ENCODE peak calls at places on chromosomes 6 and 20, in six cellular contexts. N is HS-27A, D is hypothalamus, Y is psoas muscle, R is mammary epithelial cell, C is HT1080. X is an unnamed sample.

GRCh38 chr6:11710221-11710836 is 68.3 kb downstream of the ADTRP start:
- DNase-seq in D (no peak), Y (no peak), N (no peak), C (no peak), R (no peak), X (no peak)

GRCh38 chr6:14711056-14711703 is 534.7 kb upstream of the JARID2 start:
- DNase-seq in Y (no peak), D (no peak), N (peak; percentile 67), C (peak; percentile 96), R (peak; percentile 78), X (peak; percentile 21)

GRCh38 chr6:152552616-152553209 is 84.4 kb downstream of the SYNE1 start:
- DNase-seq in D (peak; percentile 27), Y (peak; percentile 71), C (peak; percentile 61), R (peak; percentile 43), N (peak; percentile 34), X (peak; percentile 66)

GRCh38 chr6:26249959-26250805 is 114.8 kb upstream of the BTN3A2 start:
- DNase-seq in N (no peak), R (peak; percentile 84), C (no peak), D (no peak), Y (peak; percentile 57), X (peak; percentile 58)

GRCh38 chr6:116111552-116112528 is 11.2 kb downstream of the NT5DC1 start:
- DNase-seq in D (no peak), C (peak; percentile 12), R (peak; percentile 42), Y (no peak), N (no peak), X (no peak)

GRCh38 chr20:60057866-60058807 is 99.9 kb downstream of the CDH26 start:
- DNase-seq in Y (peak; percentile 86), D (peak; percentile 36), C (peak; percentile 24), N (no peak), R (no peak), X (peak; percentile 53)

GRCh38 chr20:10540636-10541493 is 105.8 kb downstream of the SLX4IP start:
- DNase-seq in Y (no peak), D (no peak), C (peak; percentile 88), R (peak; percentile 90), N (no peak), X (no peak)

GRCh38 chr6:99836471-99836870 is 157.6 kb downstream of the MCHR2 start:
- DNase-seq in R (peak; percentile 75), D (no peak), N (no peak), C (no peak), Y (no peak), X (no peak)

GRCh38 chr20:38186788-38187221 is 21.7 kb upstream of the TGM2 start:
- DNase-seq in N (peak; percentile 79), D (no peak), C (peak; percentile 95), Y (no peak), R (peak; percentile 80), X (no peak)

GRCh38 chr6:29631209-29631810 is 1.7 kb downstream of the GABBR1 start:
- DNase-seq in N (no peak), Y (no peak), D (no peak), R (no peak), C (peak; percentile 65), X (no peak)

GRCh38 chr6:137426007-137426689 is 68.0 kb downstream of the OLIG3 start:
- DNase-seq in Y (no peak), R (no peak), C (no peak), N (no peak), D (no peak), X (no peak)

GRCh38 chr6:24761193-24761835 is 13.4 kb upstream of the GMNN start:
- DNase-seq in N (no peak), Y (no peak), R (no peak), D (no peak), C (peak; percentile 29), X (no peak)

GRCh38 chr20:51121901-51122412 is 99.0 kb upstream of the KCNG1 start:
- DNase-seq in R (peak; percentile 62), N (no peak), C (no peak), Y (no peak), D (no peak), X (no peak)

GRCh38 chr6:12804967-12805645 is 88.5 kb downstream of the PHACTR1 start:
- DNase-seq in N (no peak), D (no peak), R (no peak), C (peak; percentile 78), Y (no peak), X (no peak)

GRCh38 chr20:35582131-35582530 is 33.5 kb upstream of the SPAG4 start:
- DNase-seq in N (no peak), D (no peak), C (no peak), R (no peak), Y (peak; percentile 5), X (no peak)

GRCh38 chr6:149217466-149217888 is 100.0 kb upstream of the TAB2 start:
- DNase-seq in R (no peak), N (no peak), C (peak; percentile 11), Y (no peak), D (no peak), X (no peak)

GRCh38 chr6:122122686-122123085 is 276.8 kb upstream of the HSF2 start:
- DNase-seq in D (no peak), C (no peak), R (no peak), Y (no peak), N (no peak), X (no peak)

GRCh38 chr6:76835695-76836094 is 627.6 kb downstream of the HTR1B start:
- DNase-seq in Y (no peak), N (no peak), R (no peak), C (no peak), D (no peak), X (no peak)

GRCh38 chr6:54958446-54958845 is 111.9 kb downstream of the FAM83B start:
- DNase-seq in D (no peak), N (no peak), C (no peak), R (no peak), Y (no peak), X (no peak)

GRCh38 chr20:7207186-7207585 is 439.7 kb downstream of the BMP2 start:
- DNase-seq in C (no peak), R (peak; percentile 31), Y (no peak), D (no peak), N (no peak), X (no peak)

GRCh38 chr6:156727715-156728385 is 49.3 kb upstream of the ARID1B start:
- DNase-seq in N (no peak), R (no peak), D (no peak), Y (no peak), C (no peak), X (no peak)

GRCh38 chr6:166849762-166850181 is 106.6 kb downstream of the RNASET2 start:
- DNase-seq in C (no peak), R (no peak), N (no peak), D (no peak), Y (no peak), X (no peak)

GRCh38 chr6:94052754-94053153 is 633.4 kb upstream of the EPHA7 start:
- DNase-seq in N (no peak), D (no peak), Y (no peak), R (no peak), C (no peak), X (no peak)

GRCh38 chr6:148771896-148772554 is 25.2 kb downstream of the UST start:
- DNase-seq in Y (no peak), D (no peak), N (no peak), R (no peak), C (no peak), X (no peak)

GRCh38 chr20:50980071-50980681 is 21.6 kb downstream of the MOCS3 start:
- DNase-seq in C (peak; percentile 95), D (no peak), Y (no peak), R (peak; percentile 99), N (peak; percentile 95), X (no peak)

GRCh38 chr6:149043476-149044130 is 273.9 kb upstream of the TAB2 start:
- DNase-seq in N (no peak), C (peak; percentile 39), D (no peak), Y (no peak), R (no peak), X (no peak)

GRCh38 chr6:30258204-30258603 is 45.0 kb upstream of the TRIM26 start:
- DNase-seq in C (no peak), Y (no peak), N (no peak), R (no peak), D (no peak), X (no peak)

GRCh38 chr20:51790256-51790655 is 12.1 kb downstream of the SALL4 start:
- DNase-seq in R (no peak), N (no peak), D (no peak), C (no peak), Y (no peak), X (no peak)

GRCh38 chr6:87172292-87172691 is 16.9 kb downstream of the ZNF292 start:
- DNase-seq in C (no peak), N (no peak), R (no peak), D (no peak), Y (no peak), X (no peak)

GRCh38 chr6:152338335-152339125 is 298.6 kb downstream of the SYNE1 start:
- DNase-seq in N (no peak), R (peak; percentile 8), C (peak; percentile 44), Y (peak; percentile 78), D (peak; percentile 21), X (peak; percentile 71)

GRCh38 chr20:12695937-12696336 is 312.8 kb upstream of the SPTLC3 start:
- DNase-seq in Y (no peak), D (no peak), C (no peak), R (no peak), N (no peak), X (no peak)

GRCh38 chr20:10319855-10320254 is 101.2 kb downstream of the SNAP25 start:
- DNase-seq in R (peak; percentile 24), D (no peak), C (no peak), N (no peak), Y (no peak), X (no peak)

GRCh38 chr6:151391471-151392428 is at the start of gene ZBTB2:
- DNase-seq in N (peak; percentile 42), C (peak; percentile 75), R (peak; percentile 58), Y (peak; percentile 90), D (peak; percentile 65), X (peak; percentile 69)